ENCODE peak calls at places on chromosomes 7 and 10, in nine cellular contexts. F, T, G, E, Y, N, I, J and K are unnamed samples.

GRCh38 chr10:112658465-112658864 is 211.4 kb downstream of the VTI1A start:
- DNase-seq in E (no peak), I (no peak), G (no peak), J (no peak), Y (no peak), F (no peak), N (no peak), T (no peak), K (no peak)

GRCh38 chr7:24115661-24116060 is 168.3 kb upstream of the NPY start:
- DNase-seq in E (no peak), T (no peak), F (no peak), I (no peak), G (no peak), N (no peak), J (no peak), Y (no peak), K (no peak)

GRCh38 chr7:64882341-64883112 is 20.5 kb upstream of the ZNF273 start:
- DNase-seq in E (peak; percentile 62), J (no peak), Y (no peak), G (peak; percentile 69), F (peak; percentile 87), I (peak; percentile 83), N (no peak), T (peak; percentile 73), K (peak; percentile 84)

GRCh38 chr10:118543714-118544400 is 51.6 kb downstream of the PRLHR start:
- DNase-seq in E (peak; percentile 88), F (no peak), I (no peak), J (no peak), G (peak; percentile 60), T (peak; percentile 27), Y (peak; percentile 57), N (peak; percentile 23), K (peak; percentile 72)

GRCh38 chr7:127585044-127585953 is at the start of gene GCC1:
- DNase-seq in I (peak; percentile 96), T (peak; percentile 93), E (peak; percentile 93), Y (peak; percentile 93), G (peak; percentile 94), J (peak; percentile 72), F (peak; percentile 96), N (peak; percentile 88), K (peak; percentile 93)

GRCh38 chr10:70596860-70597809 is 5.4 kb downstream of the PRF1 start:
- DNase-seq in T (no peak), Y (no peak), G (no peak), N (no peak), F (no peak), J (no peak), E (no peak), I (no peak), K (no peak)

GRCh38 chr7:158001621-158002320 is 585.9 kb downstream of the PTPRN2 start:
- DNase-seq in T (no peak), I (no peak), Y (no peak), E (no peak), F (no peak), N (no peak), G (no peak), J (no peak), K (no peak)

GRCh38 chr10:26773633-26774032 is 76.1 kb downstream of the PDSS1 start:
- DNase-seq in I (no peak), E (no peak), N (no peak), F (no peak), Y (no peak), J (no peak), T (no peak), G (no peak), K (no peak)

GRCh38 chr7:105024734-105025133 is 10.7 kb downstream of the KMT2E start:
- DNase-seq in I (no peak), F (no peak), Y (no peak), J (no peak), N (no peak), E (no peak), G (no peak), T (no peak), K (no peak)

GRCh38 chr10:50798297-50798696 is 58.6 kb downstream of the ASAH2B start:
- DNase-seq in J (no peak), G (no peak), E (no peak), N (no peak), Y (no peak), I (no peak), T (no peak), F (no peak), K (no peak)